ENCODE peak calls at places on chromosomes 12 and 14, in nine cellular contexts. One of them, this sample, is unnamed.

GRCh38 chr14:26925876-26926584 is 328.2 kb upstream of the NOVA1 start:
- DNase-seq in cardiac muscle cell: no peak
- DNase-seq in pancreas: no peak
- DNase-seq in astrocyte of the spinal cord: peak
- DNase-seq in psoas muscle: no peak
- DNase-seq in A549: no peak
- DNase-seq in IMR-90: no peak
- DNase-seq in Panc1: no peak
- DNase-seq in HL-60: no peak
- DNase-seq in this sample: peak

GRCh38 chr14:81452766-81453165 is 52.6 kb upstream of the STON2 start:
- DNase-seq in astrocyte of the spinal cord: no peak
- DNase-seq in cardiac muscle cell: no peak
- DNase-seq in psoas muscle: no peak
- DNase-seq in A549: no peak
- DNase-seq in pancreas: no peak
- DNase-seq in IMR-90: no peak
- DNase-seq in HL-60: no peak
- DNase-seq in Panc1: no peak
- DNase-seq in this sample: no peak

GRCh38 chr14:74952195-74952665 is 3.2 kb downstream of the PGF start:
- DNase-seq in Panc1: no peak
- DNase-seq in astrocyte of the spinal cord: no peak
- DNase-seq in pancreas: no peak
- DNase-seq in psoas muscle: no peak
- DNase-seq in HL-60: no peak
- DNase-seq in A549: no peak
- DNase-seq in IMR-90: no peak
- DNase-seq in cardiac muscle cell: no peak
- DNase-seq in this sample: no peak

GRCh38 chr12:113505941-113506340 is 34.3 kb upstream of the LHX5 start:
- DNase-seq in Panc1: no peak
- DNase-seq in cardiac muscle cell: no peak
- DNase-seq in pancreas: no peak
- DNase-seq in A549: no peak
- DNase-seq in psoas muscle: no peak
- DNase-seq in IMR-90: no peak
- DNase-seq in HL-60: no peak
- DNase-seq in astrocyte of the spinal cord: no peak
- DNase-seq in this sample: no peak

GRCh38 chr14:29710015-29710414 is 217.6 kb downstream of the PRKD1 start:
- DNase-seq in cardiac muscle cell: peak
- DNase-seq in psoas muscle: no peak
- DNase-seq in Panc1: no peak
- DNase-seq in astrocyte of the spinal cord: no peak
- DNase-seq in pancreas: no peak
- DNase-seq in A549: no peak
- DNase-seq in IMR-90: peak
- DNase-seq in HL-60: no peak
- DNase-seq in this sample: peak

GRCh38 chr14:68349900-68350323 is 443.0 kb downstream of the ZFP36L1 start:
- DNase-seq in cardiac muscle cell: no peak
- DNase-seq in Panc1: no peak
- DNase-seq in A549: no peak
- DNase-seq in astrocyte of the spinal cord: peak
- DNase-seq in HL-60: no peak
- DNase-seq in psoas muscle: no peak
- DNase-seq in pancreas: no peak
- DNase-seq in IMR-90: peak
- DNase-seq in this sample: peak

GRCh38 chr12:51415931-51416330 is 8.7 kb upstream of the SLC4A8 start:
- DNase-seq in Panc1: no peak
- DNase-seq in pancreas: no peak
- DNase-seq in cardiac muscle cell: peak
- DNase-seq in IMR-90: no peak
- DNase-seq in A549: no peak
- DNase-seq in HL-60: no peak
- DNase-seq in astrocyte of the spinal cord: no peak
- DNase-seq in psoas muscle: no peak
- DNase-seq in this sample: no peak

GRCh38 chr12:13982010-13982409 is 608 bp upstream of the GRIN2B start:
- DNase-seq in astrocyte of the spinal cord: no peak
- DNase-seq in IMR-90: no peak
- DNase-seq in A549: peak
- DNase-seq in pancreas: peak
- DNase-seq in psoas muscle: no peak
- DNase-seq in cardiac muscle cell: peak
- DNase-seq in Panc1: no peak
- DNase-seq in HL-60: no peak
- DNase-seq in this sample: no peak

GRCh38 chr12:48061943-48062719 is 43.7 kb downstream of the SENP1 start:
- DNase-seq in cardiac muscle cell: peak
- DNase-seq in HL-60: no peak
- DNase-seq in IMR-90: no peak
- DNase-seq in astrocyte of the spinal cord: no peak
- DNase-seq in Panc1: no peak
- DNase-seq in psoas muscle: no peak
- DNase-seq in pancreas: no peak
- DNase-seq in A549: no peak
- DNase-seq in this sample: peak

GRCh38 chr14:104887623-104888488 is 22.8 kb downstream of the CEP170B start:
- DNase-seq in psoas muscle: peak
- DNase-seq in Panc1: no peak
- DNase-seq in A549: no peak
- DNase-seq in astrocyte of the spinal cord: no peak
- DNase-seq in pancreas: peak
- DNase-seq in cardiac muscle cell: no peak
- DNase-seq in HL-60: no peak
- DNase-seq in IMR-90: no peak
- DNase-seq in this sample: no peak

GRCh38 chr12:116710367-116710766 is 27.5 kb downstream of the SPRING1 start:
- DNase-seq in astrocyte of the spinal cord: no peak
- DNase-seq in pancreas: no peak
- DNase-seq in Panc1: no peak
- DNase-seq in psoas muscle: no peak
- DNase-seq in cardiac muscle cell: no peak
- DNase-seq in IMR-90: no peak
- DNase-seq in HL-60: no peak
- DNase-seq in A549: no peak
- DNase-seq in this sample: no peak

GRCh38 chr14:70731447-70732239 is 77.7 kb downstream of the MAP3K9 start:
- DNase-seq in astrocyte of the spinal cord: no peak
- DNase-seq in cardiac muscle cell: no peak
- DNase-seq in HL-60: no peak
- DNase-seq in psoas muscle: no peak
- DNase-seq in pancreas: no peak
- DNase-seq in A549: no peak
- DNase-seq in Panc1: no peak
- DNase-seq in IMR-90: no peak
- DNase-seq in this sample: no peak

GRCh38 chr14:31194095-31194494 is 13.5 kb downstream of the HECTD1 start:
- DNase-seq in Panc1: no peak
- DNase-seq in A549: no peak
- DNase-seq in IMR-90: peak
- DNase-seq in pancreas: no peak
- DNase-seq in astrocyte of the spinal cord: peak
- DNase-seq in HL-60: no peak
- DNase-seq in psoas muscle: no peak
- DNase-seq in cardiac muscle cell: no peak
- DNase-seq in this sample: no peak

GRCh38 chr14:69982220-69982795 is 103.1 kb downstream of the SMOC1 start:
- DNase-seq in Panc1: no peak
- DNase-seq in pancreas: no peak
- DNase-seq in HL-60: no peak
- DNase-seq in psoas muscle: peak
- DNase-seq in astrocyte of the spinal cord: no peak
- DNase-seq in cardiac muscle cell: no peak
- DNase-seq in IMR-90: no peak
- DNase-seq in A549: no peak
- DNase-seq in this sample: no peak

GRCh38 chr14:80215756-80216581 is 4.7 kb upstream of the DIO2 start:
- DNase-seq in Panc1: peak
- DNase-seq in pancreas: no peak
- DNase-seq in HL-60: no peak
- DNase-seq in psoas muscle: peak
- DNase-seq in astrocyte of the spinal cord: peak
- DNase-seq in IMR-90: peak
- DNase-seq in A549: peak
- DNase-seq in cardiac muscle cell: no peak
- DNase-seq in this sample: peak

GRCh38 chr14:67618617-67619063 is 1.1 kb upstream of the ARG2 start:
- DNase-seq in Panc1: no peak
- DNase-seq in cardiac muscle cell: peak
- DNase-seq in A549: peak
- DNase-seq in astrocyte of the spinal cord: peak
- DNase-seq in HL-60: peak
- DNase-seq in IMR-90: peak
- DNase-seq in pancreas: no peak
- DNase-seq in psoas muscle: no peak
- DNase-seq in this sample: peak

GRCh38 chr12:103169-103981 is 36.8 kb downstream of the IQSEC3 start:
- DNase-seq in A549: peak
- DNase-seq in psoas muscle: no peak
- DNase-seq in IMR-90: no peak
- DNase-seq in HL-60: no peak
- DNase-seq in astrocyte of the spinal cord: no peak
- DNase-seq in cardiac muscle cell: peak
- DNase-seq in pancreas: no peak
- DNase-seq in Panc1: no peak
- DNase-seq in this sample: no peak

DNA sequence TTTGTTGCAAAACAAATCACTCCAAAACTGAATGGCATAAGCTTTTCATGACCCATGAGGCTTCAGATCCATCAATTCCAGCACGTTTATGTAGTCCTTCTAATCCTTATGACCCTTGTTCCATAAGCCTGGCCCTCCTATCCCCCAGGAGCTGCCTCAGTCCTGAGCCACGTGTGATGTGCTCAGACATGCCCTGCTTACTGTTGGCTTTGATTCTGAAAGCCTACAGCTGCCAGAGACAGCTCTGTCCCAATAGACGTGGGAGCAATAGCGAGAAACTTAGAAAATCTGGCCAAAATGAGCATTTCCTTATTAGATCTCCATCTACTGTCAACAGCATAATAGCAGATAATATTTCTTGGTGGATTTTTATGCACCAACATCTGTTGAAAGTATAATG is 33.2 kb downstream of the DUSP6 start:
- DNase-seq in psoas muscle: peak
- DNase-seq in astrocyte of the spinal cord: no peak
- DNase-seq in HL-60: no peak
- DNase-seq in Panc1: no peak
- DNase-seq in pancreas: no peak
- DNase-seq in IMR-90: no peak
- DNase-seq in cardiac muscle cell: no peak
- DNase-seq in A549: no peak
- DNase-seq in this sample: peak
- TF ChIP-seq CTCF in psoas muscle: no peak
- TF ChIP-seq CTCF in astrocyte of the spinal cord: no peak
- TF ChIP-seq CTCF in HL-60: no peak
- TF ChIP-seq CTCF in Panc1: no peak
- TF ChIP-seq CTCF in pancreas: no peak
- TF ChIP-seq CTCF in IMR-90: no peak
- TF ChIP-seq CTCF in cardiac muscle cell: no peak
- TF ChIP-seq CTCF in A549: no peak
- TF ChIP-seq CTCF in this sample: no peak

DNA sequence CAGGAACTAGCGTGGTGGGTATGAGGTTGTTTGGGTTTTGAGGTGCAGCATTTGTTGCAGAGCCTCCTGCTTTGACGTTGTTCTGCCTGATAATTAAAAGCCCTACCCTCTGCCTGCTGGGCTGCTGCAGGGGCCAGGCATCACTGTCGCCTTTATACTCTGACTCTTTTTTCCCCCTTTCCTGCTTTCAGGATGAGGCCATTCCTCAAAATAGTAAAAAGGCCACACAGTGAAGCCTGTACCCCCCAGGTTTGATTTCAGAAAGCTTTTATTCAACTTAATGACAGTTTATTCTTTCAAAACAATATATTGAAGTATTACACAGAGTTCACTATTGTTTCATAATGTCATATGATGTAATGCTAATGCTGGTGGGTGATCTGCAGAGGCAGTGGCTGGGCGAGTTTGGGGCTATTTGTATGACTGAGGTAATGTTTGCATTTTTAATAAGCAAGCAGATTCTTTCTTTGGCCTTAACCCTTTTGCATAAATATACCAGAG is 9.1 kb downstream of the BORCS5 start:
- DNase-seq in psoas muscle: no peak
- DNase-seq in IMR-90: peak
- DNase-seq in astrocyte of the spinal cord: no peak
- DNase-seq in pancreas: no peak
- DNase-seq in Panc1: no peak
- DNase-seq in cardiac muscle cell: no peak
- DNase-seq in A549: no peak
- DNase-seq in HL-60: peak
- DNase-seq in this sample: peak
- H3K4me3 ChIP-seq in psoas muscle: no peak
- H3K4me3 ChIP-seq in IMR-90: no peak
- H3K4me3 ChIP-seq in astrocyte of the spinal cord: no peak
- H3K4me3 ChIP-seq in pancreas: no peak
- H3K4me3 ChIP-seq in Panc1: no peak
- H3K4me3 ChIP-seq in cardiac muscle cell: no peak
- H3K4me3 ChIP-seq in A549: no peak
- H3K4me3 ChIP-seq in HL-60: no peak
- H3K4me3 ChIP-seq in this sample: no peak

GRCh38 chr14:94129111-94129757 is at the start of gene IFI27L2:
- DNase-seq in astrocyte of the spinal cord: peak
- DNase-seq in pancreas: peak
- DNase-seq in A549: peak
- DNase-seq in cardiac muscle cell: peak
- DNase-seq in Panc1: no peak
- DNase-seq in psoas muscle: peak
- DNase-seq in IMR-90: peak
- DNase-seq in HL-60: peak
- DNase-seq in this sample: peak
- TF ChIP-seq CTCF in astrocyte of the spinal cord: peak
- TF ChIP-seq CTCF in pancreas: no peak
- TF ChIP-seq CTCF in A549: no peak
- TF ChIP-seq CTCF in cardiac muscle cell: peak
- TF ChIP-seq CTCF in Panc1: no peak
- TF ChIP-seq CTCF in psoas muscle: no peak
- TF ChIP-seq CTCF in IMR-90: peak
- TF ChIP-seq CTCF in HL-60: no peak
- TF ChIP-seq CTCF in this sample: no peak

DNA sequence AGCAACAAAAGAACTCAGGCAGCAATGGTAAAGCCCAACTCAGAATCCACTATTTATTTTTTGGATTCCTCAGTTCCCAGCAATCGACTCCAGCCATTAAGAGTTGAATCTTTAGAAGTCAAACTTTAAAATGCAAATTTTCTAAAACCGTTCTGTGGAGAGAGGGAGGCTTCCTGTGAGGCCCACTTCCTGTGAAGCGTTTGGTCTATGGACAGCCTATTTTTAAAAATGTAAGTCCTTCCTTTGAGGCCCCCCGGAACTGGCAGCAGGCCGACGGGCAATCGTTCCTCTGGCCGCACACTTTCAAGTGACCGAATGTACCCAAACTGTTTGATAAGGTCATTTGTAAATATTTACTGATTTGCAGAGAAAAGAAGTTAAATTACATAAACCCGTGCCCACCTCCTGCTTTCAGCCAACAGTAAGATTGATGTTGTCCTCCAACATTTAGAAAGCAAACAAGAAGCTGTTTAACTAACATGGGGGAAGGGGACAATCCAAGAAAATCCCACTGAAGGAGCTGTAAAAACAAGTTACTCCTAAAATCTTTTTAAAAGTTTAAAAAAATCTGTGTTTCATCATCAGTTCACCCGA is 65.6 kb downstream of the FOXN3 start:
- DNase-seq in astrocyte of the spinal cord: peak
- DNase-seq in pancreas: peak
- DNase-seq in Panc1: no peak
- DNase-seq in A549: no peak
- DNase-seq in psoas muscle: no peak
- DNase-seq in HL-60: peak
- DNase-seq in cardiac muscle cell: peak
- DNase-seq in IMR-90: peak
- DNase-seq in this sample: peak
- H3K4me3 ChIP-seq in astrocyte of the spinal cord: no peak
- H3K4me3 ChIP-seq in pancreas: peak
- H3K4me3 ChIP-seq in Panc1: no peak
- H3K4me3 ChIP-seq in A549: no peak
- H3K4me3 ChIP-seq in psoas muscle: no peak
- H3K4me3 ChIP-seq in HL-60: no peak
- H3K4me3 ChIP-seq in cardiac muscle cell: no peak
- H3K4me3 ChIP-seq in IMR-90: no peak
- H3K4me3 ChIP-seq in this sample: no peak

This sample was measured in fibroblast of pulmonary artery.